ENCODE peak calls at places on chromosomes 5 and 9, in nine cellular contexts. U, D, P, I, M, Z, J, G and V are unnamed samples.
A peak's percentile ranks its signal among the peaks of the same experiment; 100 is the strongest.

GRCh38 chr9:131387394-131387793 is 6.5 kb upstream of the PRRC2B start:
- DNase-seq in U (no peak), D (no peak), P (no peak), I (no peak), M (no peak), Z (no peak), J (no peak), G (no peak), V (no peak)

GRCh38 chr5:147098233-147098790 is 136.5 kb upstream of the STK32A start:
- DNase-seq in U (peak; percentile 4), D (peak; percentile 15), P (peak; percentile 38), I (peak; percentile 75), M (no peak), Z (peak; percentile 19), J (peak; percentile 22), G (no peak), V (peak; percentile 37)

GRCh38 chr9:131394464-131395026 is 659 bp downstream of the PRRC2B start:
- DNase-seq in U (peak; percentile 44), D (no peak), P (no peak), I (peak; percentile 39), M (no peak), Z (no peak), J (peak; percentile 80), G (peak; percentile 41), V (no peak)

GRCh38 chr5:135398160-135398854 is 724 bp downstream of the MACROH2A1 start:
- DNase-seq in U (no peak), D (peak; percentile 29), P (peak; percentile 56), I (peak; percentile 75), M (no peak), Z (peak; percentile 48), J (peak; percentile 84), G (no peak), V (peak; percentile 16)

GRCh38 chr5:98360548-98360947 is 412.9 kb upstream of the RGMB start:
- DNase-seq in U (no peak), D (no peak), P (no peak), I (no peak), M (no peak), Z (no peak), J (no peak), G (no peak), V (no peak)

GRCh38 chr9:104864675-104865104 is 63.3 kb downstream of the ABCA1 start:
- DNase-seq in U (no peak), D (no peak), P (no peak), I (no peak), M (no peak), Z (no peak), J (no peak), G (no peak), V (no peak)

GRCh38 chr5:126938461-126938860 is 91.9 kb downstream of the MARCHF3 start:
- DNase-seq in U (no peak), D (no peak), P (no peak), I (no peak), M (no peak), Z (no peak), J (no peak), G (no peak), V (no peak)

GRCh38 chr5:65203746-65204145 is 278.0 kb downstream of the ADAMTS6 start:
- DNase-seq in U (no peak), D (no peak), P (no peak), I (no peak), M (no peak), Z (no peak), J (no peak), G (no peak), V (no peak)

GRCh38 chr5:133487093-133487492 is 125.2 kb downstream of the FSTL4 start:
- DNase-seq in U (no peak), D (no peak), P (no peak), I (no peak), M (peak; percentile 65), Z (no peak), J (no peak), G (no peak), V (no peak)